ENCODE peak calls at places on chromosomes 16 and 17, in nine cellular contexts. One of them, this sample, is unnamed.
A peak's percentile ranks its signal among the peaks of the same experiment; 100 is the strongest.

GRCh38 chr17:28881533-28882056 is 15.9 kb downstream of the FLOT2 start:
- DNase-seq in activated CD4-positive, alpha-beta T cell treated with anti-CD3 and anti-CD28 coated beads, Interleukin-2, amount 50 U/mL, for 4 hours: no peak
- DNase-seq in EH: no peak
- DNase-seq in transverse colon: no peak
- DNase-seq in progenitor cell of endocrine pancreas: no peak
- DNase-seq in iPS DF 6.9: no peak
- DNase-seq in LoVo: no peak
- DNase-seq in CD8-positive, alpha-beta memory T cell: no peak
- DNase-seq in left lobe of liver: no peak
- DNase-seq in this sample: no peak

GRCh38 chr16:71895679-71896385 is 501 bp downstream of the IST1 start:
- DNase-seq in left lobe of liver: no peak
- DNase-seq in activated CD4-positive, alpha-beta T cell treated with anti-CD3 and anti-CD28 coated beads, Interleukin-2, amount 50 U/mL, for 4 hours: peak; percentile 25
- DNase-seq in progenitor cell of endocrine pancreas: peak; percentile 27
- DNase-seq in CD8-positive, alpha-beta memory T cell: no peak
- DNase-seq in iPS DF 6.9: no peak
- DNase-seq in transverse colon: peak; percentile 45
- DNase-seq in LoVo: no peak
- DNase-seq in EH: peak; percentile 59
- DNase-seq in this sample: peak; percentile 31

GRCh38 chr17:60506312-60506711 is 19.7 kb downstream of the APPBP2 start:
- DNase-seq in progenitor cell of endocrine pancreas: no peak
- DNase-seq in CD8-positive, alpha-beta memory T cell: no peak
- DNase-seq in EH: peak; percentile 87
- DNase-seq in transverse colon: no peak
- DNase-seq in LoVo: no peak
- DNase-seq in activated CD4-positive, alpha-beta T cell treated with anti-CD3 and anti-CD28 coated beads, Interleukin-2, amount 50 U/mL, for 4 hours: no peak
- DNase-seq in left lobe of liver: no peak
- DNase-seq in iPS DF 6.9: no peak
- DNase-seq in this sample: no peak

GRCh38 chr16:70437582-70438324 is 1.1 kb downstream of the ST3GAL2 start:
- DNase-seq in CD8-positive, alpha-beta memory T cell: no peak
- DNase-seq in left lobe of liver: no peak
- DNase-seq in progenitor cell of endocrine pancreas: no peak
- DNase-seq in EH: peak; percentile 72
- DNase-seq in activated CD4-positive, alpha-beta T cell treated with anti-CD3 and anti-CD28 coated beads, Interleukin-2, amount 50 U/mL, for 4 hours: no peak
- DNase-seq in transverse colon: no peak
- DNase-seq in iPS DF 6.9: no peak
- DNase-seq in LoVo: no peak
- DNase-seq in this sample: no peak

GRCh38 chr17:80112471-80113032 is 11.2 kb downstream of the GAA start:
- DNase-seq in CD8-positive, alpha-beta memory T cell: no peak
- DNase-seq in iPS DF 6.9: no peak
- DNase-seq in progenitor cell of endocrine pancreas: no peak
- DNase-seq in activated CD4-positive, alpha-beta T cell treated with anti-CD3 and anti-CD28 coated beads, Interleukin-2, amount 50 U/mL, for 4 hours: no peak
- DNase-seq in transverse colon: no peak
- DNase-seq in left lobe of liver: no peak
- DNase-seq in LoVo: no peak
- DNase-seq in EH: no peak
- DNase-seq in this sample: no peak

GRCh38 chr16:87487361-87487924 is 5.4 kb downstream of the ZCCHC14 start:
- DNase-seq in EH: peak; percentile 26
- DNase-seq in transverse colon: peak; percentile 85
- DNase-seq in left lobe of liver: peak; percentile 83
- DNase-seq in iPS DF 6.9: peak; percentile 16
- DNase-seq in LoVo: peak; percentile 61
- DNase-seq in CD8-positive, alpha-beta memory T cell: peak; percentile 22
- DNase-seq in activated CD4-positive, alpha-beta T cell treated with anti-CD3 and anti-CD28 coated beads, Interleukin-2, amount 50 U/mL, for 4 hours: no peak
- DNase-seq in progenitor cell of endocrine pancreas: no peak
- DNase-seq in this sample: peak; percentile 62

GRCh38 chr16:84922351-84923135 is 88.8 kb downstream of the ZDHHC7 start:
- DNase-seq in activated CD4-positive, alpha-beta T cell treated with anti-CD3 and anti-CD28 coated beads, Interleukin-2, amount 50 U/mL, for 4 hours: no peak
- DNase-seq in iPS DF 6.9: no peak
- DNase-seq in progenitor cell of endocrine pancreas: no peak
- DNase-seq in transverse colon: peak; percentile 63
- DNase-seq in EH: no peak
- DNase-seq in LoVo: no peak
- DNase-seq in left lobe of liver: no peak
- DNase-seq in CD8-positive, alpha-beta memory T cell: no peak
- DNase-seq in this sample: no peak

GRCh38 chr16:80594756-80595155 is 54.0 kb downstream of the DYNLRB2 start:
- DNase-seq in iPS DF 6.9: no peak
- DNase-seq in LoVo: no peak
- DNase-seq in transverse colon: no peak
- DNase-seq in CD8-positive, alpha-beta memory T cell: no peak
- DNase-seq in progenitor cell of endocrine pancreas: no peak
- DNase-seq in activated CD4-positive, alpha-beta T cell treated with anti-CD3 and anti-CD28 coated beads, Interleukin-2, amount 50 U/mL, for 4 hours: no peak
- DNase-seq in left lobe of liver: no peak
- DNase-seq in EH: peak; percentile 62
- DNase-seq in this sample: no peak

GRCh38 chr17:48586355-48586924 is 3.6 kb downstream of the HOXB3 start:
- DNase-seq in activated CD4-positive, alpha-beta T cell treated with anti-CD3 and anti-CD28 coated beads, Interleukin-2, amount 50 U/mL, for 4 hours: no peak
- DNase-seq in EH: no peak
- DNase-seq in CD8-positive, alpha-beta memory T cell: no peak
- DNase-seq in iPS DF 6.9: no peak
- DNase-seq in LoVo: no peak
- DNase-seq in transverse colon: no peak
- DNase-seq in left lobe of liver: no peak
- DNase-seq in progenitor cell of endocrine pancreas: no peak
- DNase-seq in this sample: no peak

GRCh38 chr17:45667591-45668171 is 116.4 kb upstream of the CRHR1 start:
- DNase-seq in CD8-positive, alpha-beta memory T cell: no peak
- DNase-seq in transverse colon: no peak
- DNase-seq in left lobe of liver: no peak
- DNase-seq in EH: no peak
- DNase-seq in iPS DF 6.9: no peak
- DNase-seq in activated CD4-positive, alpha-beta T cell treated with anti-CD3 and anti-CD28 coated beads, Interleukin-2, amount 50 U/mL, for 4 hours: no peak
- DNase-seq in LoVo: no peak
- DNase-seq in progenitor cell of endocrine pancreas: no peak
- DNase-seq in this sample: no peak

GRCh38 chr17:46197526-46197925 is 4.3 kb upstream of the KANSL1 start:
- DNase-seq in EH: no peak
- DNase-seq in left lobe of liver: no peak
- DNase-seq in LoVo: no peak
- DNase-seq in CD8-positive, alpha-beta memory T cell: no peak
- DNase-seq in activated CD4-positive, alpha-beta T cell treated with anti-CD3 and anti-CD28 coated beads, Interleukin-2, amount 50 U/mL, for 4 hours: no peak
- DNase-seq in iPS DF 6.9: no peak
- DNase-seq in progenitor cell of endocrine pancreas: no peak
- DNase-seq in transverse colon: no peak
- DNase-seq in this sample: no peak

GRCh38 chr17:57541472-57542394 is 203.4 kb downstream of the CCDC182 start:
- DNase-seq in iPS DF 6.9: no peak
- DNase-seq in CD8-positive, alpha-beta memory T cell: no peak
- DNase-seq in transverse colon: no peak
- DNase-seq in LoVo: no peak
- DNase-seq in progenitor cell of endocrine pancreas: no peak
- DNase-seq in activated CD4-positive, alpha-beta T cell treated with anti-CD3 and anti-CD28 coated beads, Interleukin-2, amount 50 U/mL, for 4 hours: no peak
- DNase-seq in EH: peak; percentile 43
- DNase-seq in left lobe of liver: no peak
- DNase-seq in this sample: peak; percentile 71

GRCh38 chr16:28494141-28494851 is at the start of gene APOBR:
- DNase-seq in LoVo: no peak
- DNase-seq in left lobe of liver: no peak
- DNase-seq in CD8-positive, alpha-beta memory T cell: peak; percentile 96
- DNase-seq in transverse colon: peak; percentile 75
- DNase-seq in activated CD4-positive, alpha-beta T cell treated with anti-CD3 and anti-CD28 coated beads, Interleukin-2, amount 50 U/mL, for 4 hours: peak; percentile 80
- DNase-seq in EH: no peak
- DNase-seq in iPS DF 6.9: no peak
- DNase-seq in progenitor cell of endocrine pancreas: no peak
- DNase-seq in this sample: no peak

GRCh38 chr17:58229881-58230280 is 8.5 kb upstream of the LPO start:
- DNase-seq in transverse colon: no peak
- DNase-seq in iPS DF 6.9: no peak
- DNase-seq in EH: no peak
- DNase-seq in activated CD4-positive, alpha-beta T cell treated with anti-CD3 and anti-CD28 coated beads, Interleukin-2, amount 50 U/mL, for 4 hours: no peak
- DNase-seq in progenitor cell of endocrine pancreas: no peak
- DNase-seq in CD8-positive, alpha-beta memory T cell: no peak
- DNase-seq in left lobe of liver: no peak
- DNase-seq in LoVo: no peak
- DNase-seq in this sample: no peak

GRCh38 chr17:76247304-76247703 is 7.0 kb upstream of the RNF157 start:
- DNase-seq in LoVo: no peak
- DNase-seq in transverse colon: no peak
- DNase-seq in CD8-positive, alpha-beta memory T cell: no peak
- DNase-seq in progenitor cell of endocrine pancreas: no peak
- DNase-seq in left lobe of liver: peak; percentile 27
- DNase-seq in iPS DF 6.9: no peak
- DNase-seq in activated CD4-positive, alpha-beta T cell treated with anti-CD3 and anti-CD28 coated beads, Interleukin-2, amount 50 U/mL, for 4 hours: no peak
- DNase-seq in EH: no peak
- DNase-seq in this sample: no peak

GRCh38 chr16:47612711-47613110 is 151.6 kb downstream of the PHKB start:
- DNase-seq in EH: no peak
- DNase-seq in progenitor cell of endocrine pancreas: no peak
- DNase-seq in activated CD4-positive, alpha-beta T cell treated with anti-CD3 and anti-CD28 coated beads, Interleukin-2, amount 50 U/mL, for 4 hours: no peak
- DNase-seq in transverse colon: no peak
- DNase-seq in LoVo: no peak
- DNase-seq in CD8-positive, alpha-beta memory T cell: no peak
- DNase-seq in iPS DF 6.9: no peak
- DNase-seq in left lobe of liver: no peak
- DNase-seq in this sample: no peak

GRCh38 chr17:66578781-66579489 is 256.0 kb upstream of the CACNG5 start:
- DNase-seq in CD8-positive, alpha-beta memory T cell: no peak
- DNase-seq in LoVo: no peak
- DNase-seq in EH: peak; percentile 36
- DNase-seq in transverse colon: no peak
- DNase-seq in iPS DF 6.9: no peak
- DNase-seq in progenitor cell of endocrine pancreas: no peak
- DNase-seq in activated CD4-positive, alpha-beta T cell treated with anti-CD3 and anti-CD28 coated beads, Interleukin-2, amount 50 U/mL, for 4 hours: no peak
- DNase-seq in left lobe of liver: peak; percentile 37
- DNase-seq in this sample: no peak

GRCh38 chr17:36849871-36850348 is 87.4 kb upstream of the LHX1 start:
- DNase-seq in EH: peak; percentile 86
- DNase-seq in CD8-positive, alpha-beta memory T cell: no peak
- DNase-seq in transverse colon: no peak
- DNase-seq in iPS DF 6.9: no peak
- DNase-seq in left lobe of liver: no peak
- DNase-seq in activated CD4-positive, alpha-beta T cell treated with anti-CD3 and anti-CD28 coated beads, Interleukin-2, amount 50 U/mL, for 4 hours: peak; percentile 4
- DNase-seq in progenitor cell of endocrine pancreas: no peak
- DNase-seq in LoVo: no peak
- DNase-seq in this sample: peak; percentile 32

GRCh38 chr16:336269-336668 is 16.3 kb downstream of the AXIN1 start:
- DNase-seq in progenitor cell of endocrine pancreas: no peak
- DNase-seq in transverse colon: no peak
- DNase-seq in left lobe of liver: no peak
- DNase-seq in LoVo: no peak
- DNase-seq in iPS DF 6.9: no peak
- DNase-seq in CD8-positive, alpha-beta memory T cell: no peak
- DNase-seq in activated CD4-positive, alpha-beta T cell treated with anti-CD3 and anti-CD28 coated beads, Interleukin-2, amount 50 U/mL, for 4 hours: no peak
- DNase-seq in EH: no peak
- DNase-seq in this sample: no peak